ENCODE peak calls at places on chromosomes 3 and 15, in eight cellular contexts. One of them, this sample, is unnamed. For H3K36me3, the result is how much of the 10 kb centered on the place peaks cover.

GRCh38 chr15:52050416-52050815 is 31.4 kb downstream of the MAPK6 start:
- DNase-seq in brain microvascular endothelial cell: no peak
- DNase-seq in adrenal gland: no peak
- DNase-seq in kidney epithelial cell: no peak
- DNase-seq in body of pancreas: no peak
- DNase-seq in SJSA1: peak
- DNase-seq in psoas muscle: no peak
- DNase-seq in uterus: no peak
- DNase-seq in this sample: peak

GRCh38 chr3:105397974-105398373 is 31.3 kb downstream of the ALCAM start:
- DNase-seq in brain microvascular endothelial cell: no peak
- DNase-seq in adrenal gland: no peak
- DNase-seq in kidney epithelial cell: no peak
- DNase-seq in body of pancreas: no peak
- DNase-seq in SJSA1: no peak
- DNase-seq in psoas muscle: no peak
- DNase-seq in uterus: no peak
- DNase-seq in this sample: no peak

GRCh38 chr15:70504305-70504951 is 258.9 kb downstream of the UACA start:
- DNase-seq in brain microvascular endothelial cell: peak
- DNase-seq in adrenal gland: peak
- DNase-seq in kidney epithelial cell: no peak
- DNase-seq in body of pancreas: peak
- DNase-seq in SJSA1: peak
- DNase-seq in psoas muscle: peak
- DNase-seq in uterus: peak
- DNase-seq in this sample: peak

GRCh38 chr15:39213385-39213840 is 367.5 kb upstream of the THBS1 start:
- DNase-seq in brain microvascular endothelial cell: peak
- DNase-seq in adrenal gland: peak
- DNase-seq in kidney epithelial cell: peak
- DNase-seq in body of pancreas: peak
- DNase-seq in SJSA1: peak
- DNase-seq in psoas muscle: no peak
- DNase-seq in uterus: peak
- DNase-seq in this sample: peak

GRCh38 chr3:139120336-139120971 is 75.8 kb upstream of the PRR23C start:
- DNase-seq in brain microvascular endothelial cell: peak
- DNase-seq in adrenal gland: no peak
- DNase-seq in kidney epithelial cell: peak
- DNase-seq in body of pancreas: peak
- DNase-seq in SJSA1: no peak
- DNase-seq in psoas muscle: peak
- DNase-seq in uterus: no peak
- DNase-seq in this sample: no peak

GRCh38 chr3:42936157-42936981 is 30.4 kb downstream of the ZNF662 start:
- DNase-seq in brain microvascular endothelial cell: peak
- DNase-seq in adrenal gland: peak
- DNase-seq in kidney epithelial cell: no peak
- DNase-seq in body of pancreas: peak
- DNase-seq in SJSA1: no peak
- DNase-seq in psoas muscle: peak
- DNase-seq in uterus: peak
- DNase-seq in this sample: peak

GRCh38 chr3:16884084-16884747 is 539 bp upstream of the PLCL2 start:
- DNase-seq in brain microvascular endothelial cell: no peak
- DNase-seq in adrenal gland: peak
- DNase-seq in kidney epithelial cell: no peak
- DNase-seq in body of pancreas: peak
- DNase-seq in SJSA1: peak
- DNase-seq in psoas muscle: peak
- DNase-seq in uterus: peak
- DNase-seq in this sample: peak

GRCh38 chr3:52237659-52238172 is 1.2 kb downstream of the TWF2 start:
- DNase-seq in brain microvascular endothelial cell: peak
- DNase-seq in adrenal gland: peak
- DNase-seq in kidney epithelial cell: peak
- DNase-seq in body of pancreas: peak
- DNase-seq in SJSA1: peak
- DNase-seq in psoas muscle: peak
- DNase-seq in uterus: peak
- DNase-seq in this sample: no peak

GRCh38 chr3:52452570-52453221 is 1.1 kb downstream of the TNNC1 start:
- DNase-seq in brain microvascular endothelial cell: no peak
- DNase-seq in adrenal gland: no peak
- DNase-seq in kidney epithelial cell: no peak
- DNase-seq in body of pancreas: no peak
- DNase-seq in SJSA1: no peak
- DNase-seq in psoas muscle: peak
- DNase-seq in uterus: no peak
- DNase-seq in this sample: no peak

GRCh38 chr3:7744850-7745249 is 756.8 kb upstream of the LMCD1 start:
- DNase-seq in brain microvascular endothelial cell: no peak
- DNase-seq in adrenal gland: no peak
- DNase-seq in kidney epithelial cell: no peak
- DNase-seq in body of pancreas: no peak
- DNase-seq in SJSA1: no peak
- DNase-seq in psoas muscle: no peak
- DNase-seq in uterus: no peak
- DNase-seq in this sample: no peak

GRCh38 chr3:160078533-160078932 is 89.9 kb downstream of the IL12A start:
- DNase-seq in brain microvascular endothelial cell: no peak
- DNase-seq in adrenal gland: no peak
- DNase-seq in kidney epithelial cell: no peak
- DNase-seq in body of pancreas: no peak
- DNase-seq in SJSA1: no peak
- DNase-seq in psoas muscle: no peak
- DNase-seq in uterus: no peak
- DNase-seq in this sample: no peak

GRCh38 chr3:160084998-160085397 is 96.4 kb downstream of the IL12A start:
- DNase-seq in brain microvascular endothelial cell: no peak
- DNase-seq in adrenal gland: no peak
- DNase-seq in kidney epithelial cell: no peak
- DNase-seq in body of pancreas: no peak
- DNase-seq in SJSA1: no peak
- DNase-seq in psoas muscle: no peak
- DNase-seq in uterus: no peak
- DNase-seq in this sample: no peak

GRCh38 chr3:160076519-160076918 is 87.9 kb downstream of the IL12A start:
- DNase-seq in brain microvascular endothelial cell: no peak
- DNase-seq in adrenal gland: no peak
- DNase-seq in kidney epithelial cell: no peak
- DNase-seq in body of pancreas: no peak
- DNase-seq in SJSA1: no peak
- DNase-seq in psoas muscle: no peak
- DNase-seq in uterus: no peak
- DNase-seq in this sample: no peak

DNA sequence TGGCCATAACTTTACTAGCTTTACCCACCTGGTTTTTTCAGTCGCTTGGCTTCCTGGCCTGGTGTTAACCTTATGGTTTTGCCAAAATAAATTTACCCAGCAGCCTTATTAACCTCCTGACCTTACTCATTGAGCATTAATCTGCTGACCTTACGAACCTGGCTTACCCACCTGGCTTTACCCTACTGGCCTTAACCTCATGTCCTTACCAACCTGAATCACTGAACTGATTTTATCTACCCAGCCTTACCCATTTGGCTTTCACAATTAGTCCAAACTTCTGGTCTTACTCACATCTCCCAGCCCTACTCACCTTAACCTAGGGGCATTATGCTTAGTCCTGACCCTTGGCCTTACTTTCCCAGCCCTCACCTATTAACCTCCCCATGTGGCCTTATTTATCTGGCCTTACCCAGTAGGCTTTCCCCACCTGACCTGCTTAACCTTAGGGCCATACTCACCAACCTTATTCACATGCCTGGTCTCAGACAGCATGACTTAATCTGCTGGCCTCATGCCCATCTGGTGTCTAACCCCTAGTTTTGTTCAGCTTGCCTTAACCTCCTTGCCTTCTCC is 93.4 kb downstream of the IL12A start:
- DNase-seq in brain microvascular endothelial cell: no peak
- DNase-seq in adrenal gland: no peak
- DNase-seq in kidney epithelial cell: no peak
- DNase-seq in body of pancreas: no peak
- DNase-seq in SJSA1: no peak
- DNase-seq in psoas muscle: no peak
- DNase-seq in uterus: no peak
- DNase-seq in this sample: no peak
- H3K4me3 ChIP-seq in brain microvascular endothelial cell: no peak
- H3K4me3 ChIP-seq in adrenal gland: no peak
- H3K4me3 ChIP-seq in kidney epithelial cell: no peak
- H3K4me3 ChIP-seq in body of pancreas: no peak
- H3K4me3 ChIP-seq in SJSA1: no peak
- H3K4me3 ChIP-seq in psoas muscle: no peak
- H3K4me3 ChIP-seq in uterus: no peak
- H3K4me3 ChIP-seq in this sample: no peak

GRCh38 chr15:63628123-63628822 is 31.1 kb downstream of the FBXL22 start:
- DNase-seq in brain microvascular endothelial cell: no peak
- DNase-seq in adrenal gland: no peak
- DNase-seq in kidney epithelial cell: no peak
- DNase-seq in body of pancreas: no peak
- DNase-seq in SJSA1: no peak
- DNase-seq in psoas muscle: no peak
- DNase-seq in uterus: no peak
- DNase-seq in this sample: no peak
- H3K36me3 ChIP-seq in brain microvascular endothelial cell: under half
- H3K36me3 ChIP-seq in adrenal gland: under half
- H3K36me3 ChIP-seq in kidney epithelial cell: under half
- H3K36me3 ChIP-seq in body of pancreas: under half
- H3K36me3 ChIP-seq in SJSA1: half or more
- H3K36me3 ChIP-seq in psoas muscle: under half
- H3K36me3 ChIP-seq in uterus: under half
- H3K36me3 ChIP-seq in this sample: under half

DNA sequence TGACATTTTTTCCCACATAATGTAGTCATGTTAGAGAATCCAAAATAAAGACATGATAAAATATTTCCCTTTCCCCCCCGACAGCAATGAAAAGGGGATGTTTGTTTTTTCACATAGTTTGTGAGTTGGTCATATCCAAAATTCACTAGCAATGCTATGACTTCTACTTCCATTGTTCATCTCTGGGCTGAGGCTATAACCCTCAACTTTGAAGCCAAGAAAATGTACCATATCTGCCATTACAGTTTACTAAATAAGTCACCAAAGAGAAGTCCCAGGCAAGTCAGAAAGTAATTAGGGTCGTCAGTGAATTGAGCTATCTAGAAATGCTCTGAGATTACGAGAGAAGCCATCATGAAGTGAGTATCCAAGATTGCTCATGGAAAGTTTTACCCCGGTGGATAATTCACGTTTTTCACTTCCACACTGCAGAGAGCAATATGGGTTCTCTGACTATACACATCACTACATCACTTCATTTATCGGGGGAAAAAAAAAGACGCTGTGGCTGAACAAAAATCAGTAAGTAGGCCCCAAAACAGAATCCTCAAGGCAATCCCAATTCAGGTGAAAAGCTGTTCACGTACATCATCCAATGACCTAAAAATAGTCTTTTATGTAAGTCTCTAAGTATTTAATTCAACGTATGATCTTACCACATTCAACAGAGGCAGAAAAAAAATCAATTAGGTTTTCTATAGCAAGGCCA is 1.4 kb downstream of the PEAK1 start:
- DNase-seq in brain microvascular endothelial cell: peak
- DNase-seq in adrenal gland: no peak
- DNase-seq in kidney epithelial cell: no peak
- DNase-seq in body of pancreas: no peak
- DNase-seq in SJSA1: peak
- DNase-seq in psoas muscle: no peak
- DNase-seq in uterus: no peak
- DNase-seq in this sample: no peak
- H3K4me3 ChIP-seq in brain microvascular endothelial cell: peak
- H3K4me3 ChIP-seq in adrenal gland: no peak
- H3K4me3 ChIP-seq in kidney epithelial cell: peak
- H3K4me3 ChIP-seq in body of pancreas: no peak
- H3K4me3 ChIP-seq in SJSA1: peak
- H3K4me3 ChIP-seq in psoas muscle: peak
- H3K4me3 ChIP-seq in uterus: peak
- H3K4me3 ChIP-seq in this sample: peak

DNA sequence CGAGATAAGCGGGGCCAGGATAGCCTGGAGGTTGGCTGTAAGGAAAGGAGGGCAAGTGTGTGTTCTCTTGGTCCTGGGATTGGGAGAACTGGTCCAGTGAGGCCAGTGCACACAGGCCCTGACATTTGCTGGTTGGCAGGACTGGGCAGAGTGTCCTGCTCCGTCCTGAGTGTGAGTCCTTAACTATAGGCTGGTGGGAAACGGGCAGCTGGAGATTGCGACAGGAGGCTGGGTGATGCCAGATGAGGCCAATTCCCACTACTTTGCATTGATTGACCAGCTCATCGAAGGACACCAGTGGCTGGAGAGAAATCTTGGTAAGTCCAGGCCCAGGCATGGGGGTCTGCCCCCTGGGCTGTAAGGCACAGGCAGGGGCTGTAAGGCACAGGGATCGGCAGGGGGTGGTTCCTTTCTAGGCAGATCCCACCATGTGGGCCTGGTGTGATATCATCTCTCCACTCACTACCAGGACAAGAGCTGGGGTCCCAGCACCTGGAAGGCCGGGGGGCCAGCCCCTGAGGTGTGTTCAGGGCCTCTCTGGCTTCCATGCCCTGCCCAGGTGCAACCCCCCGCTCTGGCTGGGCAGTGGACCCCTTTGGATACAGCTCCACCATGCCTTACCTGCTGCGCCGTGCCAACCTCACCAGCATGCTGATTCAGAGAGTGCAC is 3.2 kb downstream of the MAN2A2 start:
- DNase-seq in brain microvascular endothelial cell: no peak
- DNase-seq in adrenal gland: no peak
- DNase-seq in kidney epithelial cell: no peak
- DNase-seq in body of pancreas: peak
- DNase-seq in SJSA1: no peak
- DNase-seq in psoas muscle: no peak
- DNase-seq in uterus: no peak
- DNase-seq in this sample: no peak
- H3K36me3 ChIP-seq in brain microvascular endothelial cell: under half
- H3K36me3 ChIP-seq in adrenal gland: under half
- H3K36me3 ChIP-seq in kidney epithelial cell: under half
- H3K36me3 ChIP-seq in body of pancreas: under half
- H3K36me3 ChIP-seq in SJSA1: under half
- H3K36me3 ChIP-seq in psoas muscle: under half
- H3K36me3 ChIP-seq in uterus: under half
- H3K36me3 ChIP-seq in this sample: half or more